ENCODE peak calls at places on chromosomes 4 and X, in eight cellular contexts. G, L, V, C, W, N, E and B are unnamed samples.
A peak's percentile ranks its signal among the peaks of the same experiment; 100 is the strongest.

GRCh38 chr4:37453004-37453360 is 208.4 kb downstream of the NWD2 start:
- DNase-seq in G (peak; percentile 90), L (no peak), V (peak; percentile 29), C (peak; percentile 24), W (peak; percentile 37), N (peak; percentile 78), E (no peak), B (peak; percentile 84)

GRCh38 chrX:148080593-148080992 is 99.5 kb downstream of the FMR1NB start:
- DNase-seq in G (no peak), L (no peak), V (no peak), C (no peak), W (no peak), N (no peak), E (no peak), B (no peak)

GRCh38 chrX:14356401-14356800 is 172.9 kb upstream of the GLRA2 start:
- DNase-seq in G (no peak), L (no peak), V (no peak), C (no peak), W (no peak), N (no peak), E (no peak), B (no peak)

GRCh38 chrX:18899796-18900380 is 84.0 kb downstream of the PHKA2 start:
- DNase-seq in G (peak; percentile 13), L (no peak), V (no peak), C (no peak), W (peak; percentile 82), N (peak; percentile 33), E (no peak), B (peak; percentile 44)

GRCh38 chr4:22191565-22192301 is 243.2 kb upstream of the KCNIP4 start:
- DNase-seq in G (no peak), L (no peak), V (no peak), C (no peak), W (no peak), N (no peak), E (no peak), B (no peak)

GRCh38 chrX:49988128-49988527 is 65.7 kb downstream of the CLCN5 start:
- DNase-seq in G (no peak), L (no peak), V (no peak), C (no peak), W (no peak), N (no peak), E (no peak), B (no peak)

GRCh38 chr4:177455591-177455990 is 13.4 kb upstream of the AGA start:
- DNase-seq in G (no peak), L (no peak), V (no peak), C (no peak), W (no peak), N (no peak), E (no peak), B (no peak)

GRCh38 chr4:6591305-6591704 is 16.3 kb downstream of the MAN2B2 start:
- DNase-seq in G (no peak), L (no peak), V (no peak), C (no peak), W (no peak), N (peak; percentile 57), E (no peak), B (no peak)

GRCh38 chr4:149765630-149766029 is 50.0 kb downstream of the IQCM start:
- DNase-seq in G (no peak), L (no peak), V (no peak), C (no peak), W (no peak), N (no peak), E (no peak), B (no peak)

GRCh38 chr4:1090465-1091440 is 22.6 kb downstream of the RNF212 start:
- DNase-seq in G (no peak), L (no peak), V (no peak), C (no peak), W (no peak), N (no peak), E (no peak), B (no peak)

GRCh38 chrX:133434197-133434820 is 19.0 kb upstream of the GPC4 start:
- DNase-seq in G (peak; percentile 4), L (no peak), V (no peak), C (no peak), W (no peak), N (no peak), E (no peak), B (no peak)

GRCh38 chrX:94065091-94065490 is 391.1 kb downstream of the FAM133A start:
- DNase-seq in G (no peak), L (no peak), V (no peak), C (no peak), W (no peak), N (no peak), E (no peak), B (no peak)

GRCh38 chrX:107712231-107713204 is 63.1 kb downstream of the TSC22D3 start:
- DNase-seq in G (no peak), L (no peak), V (peak; percentile 75), C (no peak), W (no peak), N (no peak), E (no peak), B (no peak)

GRCh38 chrX:118730500-118731247 is 3.3 kb downstream of the IL13RA1 start:
- DNase-seq in G (no peak), L (no peak), V (no peak), C (no peak), W (no peak), N (no peak), E (no peak), B (no peak)

GRCh38 chr4:142085631-142086292 is 449.4 kb downstream of the IL15 start:
- DNase-seq in G (no peak), L (no peak), V (no peak), C (no peak), W (no peak), N (no peak), E (no peak), B (no peak)

GRCh38 chrX:4841216-4841745 is 1127.8 kb upstream of the PRKX start:
- DNase-seq in G (no peak), L (no peak), V (no peak), C (no peak), W (no peak), N (no peak), E (no peak), B (no peak)

GRCh38 chrX:71492086-71493065 is 40.5 kb upstream of the OGT start:
- DNase-seq in G (peak; percentile 65), L (peak; percentile 4), V (peak; percentile 48), C (peak; percentile 26), W (no peak), N (peak; percentile 54), E (peak; percentile 64), B (no peak)

GRCh38 chrX:143017272-143017671 is 8.5 kb upstream of the SPANXN4 start:
- DNase-seq in G (no peak), L (no peak), V (no peak), C (no peak), W (no peak), N (no peak), E (no peak), B (no peak)

GRCh38 chrX:116285506-116285905 is 115.0 kb downstream of the AGTR2 start:
- DNase-seq in G (no peak), L (no peak), V (no peak), C (no peak), W (no peak), N (no peak), E (no peak), B (no peak)

GRCh38 chr4:101958547-101958946 is 168.0 kb downstream of the BANK1 start:
- DNase-seq in G (no peak), L (no peak), V (no peak), C (no peak), W (no peak), N (no peak), E (no peak), B (no peak)

GRCh38 chrX:136779346-136779781 is 1.4 kb downstream of the ARHGEF6 start:
- DNase-seq in G (no peak), L (no peak), V (peak; percentile 43), C (no peak), W (no peak), N (no peak), E (no peak), B (no peak)

GRCh38 chr4:53994382-53994781 is 70.0 kb downstream of the CHIC2 start:
- DNase-seq in G (no peak), L (no peak), V (no peak), C (no peak), W (no peak), N (no peak), E (no peak), B (no peak)

GRCh38 chr4:6655924-6656323 is 15.4 kb downstream of the MRFAP1 start:
- DNase-seq in G (peak; percentile 56), L (no peak), V (no peak), C (no peak), W (no peak), N (no peak), E (no peak), B (no peak)

GRCh38 chrX:154411322-154411980 is at the start of gene TAFAZZIN:
- DNase-seq in G (peak; percentile 62), L (peak; percentile 48), V (peak; percentile 70), C (peak; percentile 69), W (peak; percentile 79), N (peak; percentile 90), E (peak; percentile 84), B (peak; percentile 80)

GRCh38 chr4:8340721-8341680 is 71.4 kb downstream of the HTRA3 start:
- DNase-seq in G (no peak), L (no peak), V (no peak), C (no peak), W (no peak), N (no peak), E (peak; percentile 50), B (no peak)

GRCh38 chr4:138864961-138865720 is 150.4 kb upstream of the NOCT start:
- DNase-seq in G (no peak), L (no peak), V (no peak), C (no peak), W (peak; percentile 74), N (no peak), E (no peak), B (no peak)

GRCh38 chrX:138858438-138858837 is 146.9 kb upstream of the FGF13 start:
- DNase-seq in G (peak; percentile 72), L (no peak), V (no peak), C (no peak), W (no peak), N (no peak), E (no peak), B (no peak)

GRCh38 chr4:148441624-148441985 is 609 bp downstream of the NR3C2 start:
- DNase-seq in G (no peak), L (no peak), V (no peak), C (no peak), W (no peak), N (no peak), E (no peak), B (peak; percentile 37)

GRCh38 chr4:15756361-15756861 is 21.7 kb upstream of the CD38 start:
- DNase-seq in G (peak; percentile 60), L (no peak), V (peak; percentile 86), C (peak; percentile 70), W (no peak), N (no peak), E (no peak), B (no peak)

GRCh38 chr4:89486042-89486441 is 178.4 kb upstream of the GPRIN3 start:
- DNase-seq in G (peak; percentile 5), L (no peak), V (no peak), C (no peak), W (no peak), N (peak; percentile 47), E (no peak), B (no peak)

GRCh38 chr4:158578476-158578875 is 56.8 kb downstream of the RXFP1 start:
- DNase-seq in G (peak; percentile 5), L (no peak), V (no peak), C (no peak), W (no peak), N (no peak), E (no peak), B (no peak)

GRCh38 chr4:106315476-106315967 is 487 bp downstream of the TBCK start:
- DNase-seq in G (peak; percentile 57), L (peak; percentile 6), V (no peak), C (peak; percentile 31), W (no peak), N (no peak), E (no peak), B (peak; percentile 2)

GRCh38 chrX:22520128-22520828 is 247.6 kb downstream of the CBLL2 start:
- DNase-seq in G (peak; percentile 2), L (no peak), V (no peak), C (no peak), W (no peak), N (no peak), E (no peak), B (no peak)

GRCh38 chr4:156512622-156513021 is 459.0 kb downstream of the PDGFC start:
- DNase-seq in G (no peak), L (no peak), V (no peak), C (no peak), W (no peak), N (no peak), E (no peak), B (no peak)